ENCODE peak calls at places on chromosomes 12 and 14, in four cellular contexts. C is NCI-H1092, K is frontal cortex, I is heart left ventricle. F is an unnamed sample.

GRCh38 chr14:60775296-60775695 is 40.7 kb downstream of the MNAT1 start:
- DNase-seq in C (no peak), K (no peak), I (no peak), F (no peak)

GRCh38 chr12:116594325-116595038 is 35.3 kb downstream of the MAP1LC3B2 start:
- DNase-seq in C (no peak), K (no peak), I (peak), F (no peak)

GRCh38 chr14:101083564-101084435 is 180.3 kb upstream of the RTL1 start:
- DNase-seq in C (no peak), K (no peak), I (no peak), F (no peak)

GRCh38 chr14:100902295-100902694 is 1.2 kb downstream of the RTL1 start:
- DNase-seq in C (no peak), K (no peak), I (no peak), F (no peak)

GRCh38 chr12:42259699-42260098 is 21.7 kb upstream of the YAF2 start:
- DNase-seq in C (no peak), K (no peak), I (no peak), F (no peak)

GRCh38 chr12:77571127-77571526 is 259.6 kb upstream of the NAV3 start:
- DNase-seq in C (no peak), K (no peak), I (no peak), F (no peak)

GRCh38 chr12:47989666-47990065 is 14.6 kb downstream of the COL2A1 start:
- DNase-seq in C (no peak), K (no peak), I (no peak), F (no peak)

GRCh38 chr14:89855961-89856360 is 98.6 kb downstream of the EFCAB11 start:
- DNase-seq in C (no peak), K (no peak), I (no peak), F (no peak)

GRCh38 chr14:59301354-59301753 is 112.9 kb downstream of the DAAM1 start:
- DNase-seq in C (no peak), K (no peak), I (peak), F (no peak)

GRCh38 chr12:31021809-31022492 is 51.7 kb upstream of the DDX11 start:
- DNase-seq in C (no peak), K (no peak), I (no peak), F (no peak)

GRCh38 chr14:68285421-68286179 is 466.0 kb downstream of the RAD51B start:
- DNase-seq in C (no peak), K (no peak), I (no peak), F (no peak)

GRCh38 chr12:89481218-89481914 is 43.2 kb downstream of the GALNT4 start:
- DNase-seq in C (no peak), K (no peak), I (no peak), F (no peak)

GRCh38 chr14:20697273-20698017 is 8.9 kb downstream of the ANG start:
- DNase-seq in C (no peak), K (peak), I (peak), F (peak)

GRCh38 chr12:22014783-22015144 is 31.3 kb upstream of the CMAS start:
- DNase-seq in C (no peak), K (no peak), I (peak), F (no peak)

GRCh38 chr14:32826404-32827082 is 112.1 kb upstream of the NPAS3 start:
- DNase-seq in C (peak), K (no peak), I (peak), F (no peak)

GRCh38 chr12:53492830-53493609 is 6.2 kb downstream of the MAP3K12 start:
- DNase-seq in C (peak), K (peak), I (peak), F (peak)

GRCh38 chr12:112909693-112910092 is 2.9 kb downstream of the OAS1 start:
- DNase-seq in C (no peak), K (no peak), I (no peak), F (no peak)

GRCh38 chr14:54533100-54533499 is 23.4 kb downstream of the CGRRF1 start:
- DNase-seq in C (no peak), K (no peak), I (no peak), F (no peak)

GRCh38 chr12:75658826-75659823 is 147.7 kb upstream of the KRR1 start:
- DNase-seq in C (peak), K (no peak), I (no peak), F (no peak)

GRCh38 chr14:65989981-65990380 is 496.2 kb upstream of the CCDC196 start:
- DNase-seq in C (no peak), K (no peak), I (no peak), F (no peak)

GRCh38 chr14:33930464-33930863 is 20.4 kb downstream of the EGLN3 start:
- DNase-seq in C (no peak), K (no peak), I (no peak), F (no peak)

GRCh38 chr12:52976574-52977071 is 27.7 kb downstream of the KRT18 start:
- DNase-seq in C (no peak), K (no peak), I (no peak), F (no peak)

GRCh38 chr14:100408350-100409015 is 85.3 kb downstream of the SLC25A47 start:
- DNase-seq in C (no peak), K (no peak), I (no peak), F (no peak)

GRCh38 chr12:6367065-6367968 is 8.0 kb downstream of the SCNN1A start:
- DNase-seq in C (no peak), K (no peak), I (no peak), F (no peak)

GRCh38 chr14:34649344-34649743 is 19.4 kb upstream of the SNX6 start:
- DNase-seq in C (no peak), K (no peak), I (no peak), F (no peak)

GRCh38 chr14:61524211-61524806 is 171.0 kb upstream of the HIF1A start:
- DNase-seq in C (no peak), K (no peak), I (no peak), F (no peak)

GRCh38 chr12:48889679-48890078 is 24.0 kb upstream of the RND1 start:
- DNase-seq in C (no peak), K (no peak), I (no peak), F (no peak)

GRCh38 chr12:3551976-3552725 is 61.1 kb downstream of the PRMT8 start:
- DNase-seq in C (no peak), K (no peak), I (no peak), F (no peak)

GRCh38 chr14:105495990-105496830 is 5.2 kb downstream of the TEDC1 start:
- DNase-seq in C (no peak), K (no peak), I (no peak), F (no peak)

GRCh38 chr12:69007166-69007857 is 74.3 kb upstream of the CPM start:
- DNase-seq in C (peak), K (no peak), I (peak), F (peak)

GRCh38 chr12:108611884-108612415 is 14.1 kb upstream of the TMEM119 start:
- DNase-seq in C (no peak), K (no peak), I (no peak), F (no peak)

GRCh38 chr12:31974673-31975072 is 15.5 kb downstream of the RESF1 start:
- DNase-seq in C (no peak), K (no peak), I (no peak), F (no peak)

GRCh38 chr14:72726444-72726843 is 167.5 kb downstream of the DPF3 start:
- DNase-seq in C (no peak), K (no peak), I (no peak), F (peak)

GRCh38 chr12:122282066-122282465 is 15.8 kb upstream of the VPS33A start:
- DNase-seq in C (no peak), K (no peak), I (no peak), F (no peak)

GRCh38 chr12:108693186-108693585 is 38.1 kb downstream of the CORO1C start:
- DNase-seq in C (no peak), K (no peak), I (no peak), F (no peak)

F was measured in ovary.